ENCODE peak calls at places on chromosomes 12 and 14, in five cellular contexts. Q is HS-27A; C is fibroblast of villous mesenchyme; P is NCI-H1105; M is stimulated activated naive B cell treated with anti-CD40 and anti-IgM and Interleukin-4, amounts not matched to agents 10 μg/mL and 1 μg/mL and 100 μg/mL, for 72 hours. F is an unnamed sample.

GRCh38 chr12:30942936-30943335 is 16.4 kb downstream of the TSPAN11 start:
- DNase-seq in M (no peak), Q (no peak), P (no peak), C (no peak), F (no peak)

GRCh38 chr14:70648374-70648773 is 6.7 kb downstream of the TTC9 start:
- DNase-seq in Q (no peak), C (no peak), M (no peak), P (no peak), F (no peak)

GRCh38 chr12:52969828-52970569 is 21.1 kb downstream of the KRT18 start:
- DNase-seq in M (no peak), P (no peak), C (peak; percentile 34), Q (no peak), F (no peak)

GRCh38 chr14:26765768-26766550 is 168.1 kb upstream of the NOVA1 start:
- DNase-seq in Q (no peak), M (no peak), P (no peak), C (peak; percentile 81), F (no peak)

GRCh38 chr12:57452937-57453509 is 2.1 kb upstream of the INHBE start:
- DNase-seq in C (peak; percentile 84), M (peak; percentile 68), Q (no peak), P (peak; percentile 20), F (no peak)

GRCh38 chr12:4440187-4440941 is 5.3 kb downstream of the FGF6 start:
- DNase-seq in C (no peak), P (no peak), M (no peak), Q (no peak), F (no peak)

GRCh38 chr12:9702239-9702638 is 30.7 kb downstream of the CLECL1 start:
- DNase-seq in Q (no peak), P (no peak), C (no peak), M (no peak), F (no peak)

GRCh38 chr12:90630006-90630405 is 325.0 kb downstream of the CCER1 start:
- DNase-seq in P (peak; percentile 86), M (no peak), C (no peak), Q (no peak), F (no peak)

GRCh38 chr14:101250948-101251811 is 310.1 kb upstream of the DIO3 start:
- DNase-seq in M (no peak), P (no peak), C (no peak), Q (no peak), F (no peak)